ENCODE peak calls at places on chromosomes 5 and 9, in eight cellular contexts. Q is HEK293T; N is activated CD4-positive, alpha-beta T cell treated with anti-CD3 and anti-CD28 coated beads for 48 hours; F is GM12891; H is IMR-90; D is MM.1S; M is GM04503; Z is glutamatergic neuron. I is an unnamed sample.

GRCh38 chr9:136341042-136341655 is 13.8 kb downstream of the GPSM1 start:
- DNase-seq in M (no peak), N (no peak), F (no peak), Q (no peak), H (no peak), D (no peak), Z (no peak), I (no peak)

GRCh38 chr9:107137495-107138202 is 145.4 kb upstream of the RAD23B start:
- DNase-seq in Z (no peak), D (no peak), H (peak), N (no peak), F (no peak), M (no peak), Q (peak), I (no peak)

GRCh38 chr9:137305060-137305787 is 3.2 kb upstream of the NRARP start:
- DNase-seq in D (peak), F (peak), M (no peak), N (peak), Z (peak), Q (no peak), H (no peak), I (no peak)

GRCh38 chr9:113228130-113228665 is 6.9 kb downstream of the SLC31A1 start:
- DNase-seq in F (no peak), H (no peak), M (no peak), D (no peak), N (no peak), Q (no peak), Z (no peak), I (no peak)

GRCh38 chr5:77305921-77306320 is 95.4 kb downstream of the PDE8B start:
- DNase-seq in D (no peak), M (peak), Z (no peak), H (peak), Q (no peak), N (no peak), F (no peak), I (peak)

GRCh38 chr9:133327834-133328484 is 8.0 kb downstream of the SURF6 start:
- DNase-seq in N (no peak), M (no peak), F (no peak), Q (no peak), Z (no peak), H (no peak), D (no peak), I (no peak)

GRCh38 chr9:38066907-38067610 is 2.0 kb downstream of the SHB start:
- DNase-seq in Q (no peak), H (no peak), D (no peak), M (no peak), F (no peak), Z (peak), N (peak), I (no peak)

GRCh38 chr9:16092627-16093091 is 539.8 kb downstream of the CCDC171 start:
- DNase-seq in M (no peak), D (no peak), Q (no peak), Z (no peak), N (no peak), F (no peak), H (no peak), I (no peak)

GRCh38 chr5:102554728-102555127 is 55.9 kb upstream of the SLCO6A1 start:
- DNase-seq in Q (peak), F (no peak), H (no peak), D (peak), N (no peak), M (no peak), Z (no peak), I (no peak)

GRCh38 chr9:83296123-83296522 is 233.2 kb upstream of the RASEF start:
- DNase-seq in H (no peak), M (no peak), D (peak), Z (no peak), Q (no peak), N (peak), F (no peak), I (no peak)

GRCh38 chr5:177154003-177154643 is 20.6 kb downstream of the NSD1 start:
- DNase-seq in Q (no peak), F (no peak), D (no peak), N (no peak), H (peak), Z (no peak), M (peak), I (peak)

GRCh38 chr9:114606597-114607207 is 4.4 kb upstream of the TMEM268 start:
- DNase-seq in M (peak), N (no peak), Z (no peak), F (no peak), Q (no peak), D (no peak), H (peak), I (peak)

GRCh38 chr5:130189961-130190360 is 285.7 kb downstream of the CHSY3 start:
- DNase-seq in Z (no peak), D (no peak), F (no peak), H (no peak), M (no peak), N (no peak), Q (no peak), I (no peak)

GRCh38 chr5:126044111-126044668 is 379.0 kb upstream of the GRAMD2B start:
- DNase-seq in H (peak), N (no peak), Q (peak), M (no peak), F (no peak), Z (no peak), D (peak), I (peak)

GRCh38 chr9:137191691-137192447 is 3.4 kb downstream of the SSNA1 start:
- DNase-seq in N (no peak), F (no peak), Q (no peak), M (no peak), H (no peak), D (no peak), Z (no peak), I (no peak)